ENCODE peak calls at places on chromosomes 12 and 14, in four cellular contexts. P, B, S and Q are unnamed samples. For H3K9me3, the result is how much of the 10 kb centered on the place peaks cover.

GRCh38 chr12:12686925-12687324 is 9.1 kb downstream of the GPR19 start:
- DNase-seq in P (no peak), B (no peak), S (no peak), Q (no peak)

GRCh38 chr12:120290541-120291312 is 976 bp downstream of the RNU4-2 start:
- DNase-seq in P (no peak), B (no peak), S (no peak), Q (peak)

GRCh38 chr12:123801573-123802178 is 39.6 kb downstream of the DNAH10 start:
- DNase-seq in P (no peak), B (no peak), S (no peak), Q (no peak)

GRCh38 chr12:69070319-69071090 is 137.5 kb upstream of the CPM start:
- DNase-seq in P (peak), B (peak), S (peak), Q (peak)

GRCh38 chr14:23559010-23559920 is 3.2 kb downstream of the THTPA start:
- DNase-seq in P (no peak), B (peak), S (peak), Q (no peak)

GRCh38 chr14:75933712-75934296 is 48.0 kb downstream of the TGFB3 start:
- DNase-seq in P (no peak), B (no peak), S (no peak), Q (no peak)

GRCh38 chr12:13258212-13258611 is 61.7 kb downstream of the EMP1 start:
- DNase-seq in P (no peak), B (no peak), S (no peak), Q (no peak)

GRCh38 chr12:90802727-90803126 is 152.2 kb downstream of the CCER1 start:
- DNase-seq in P (no peak), B (no peak), S (no peak), Q (no peak)

GRCh38 chr14:98136019-98136418 is 1136.0 kb downstream of the BCL11B start:
- DNase-seq in P (no peak), B (no peak), S (no peak), Q (no peak)

GRCh38 chr14:81122326-81122725 is 98.4 kb downstream of the GTF2A1 start:
- DNase-seq in P (no peak), B (no peak), S (no peak), Q (no peak)

GRCh38 chr14:102928412-102929348 is 6.2 kb downstream of the AMN start:
- DNase-seq in P (peak), B (peak), S (peak), Q (peak)

GRCh38 chr12:96497800-96498199 is 8.4 kb downstream of the CFAP54 start:
- DNase-seq in P (no peak), B (no peak), S (no peak), Q (no peak)

GRCh38 chr12:62653740-62654139 is 187.1 kb downstream of the MON2 start:
- DNase-seq in P (no peak), B (no peak), S (no peak), Q (no peak)

GRCh38 chr12:29309320-29309902 is 71.6 kb downstream of the ERGIC2 start:
- DNase-seq in P (no peak), B (no peak), S (peak), Q (no peak)

GRCh38 chr12:89138048-89138852 is 214.1 kb downstream of the DUSP6 start:
- DNase-seq in P (no peak), B (no peak), S (no peak), Q (no peak)

GRCh38 chr12:105317942-105318614 is 12.4 kb upstream of the C12orf75 start:
- DNase-seq in P (no peak), B (no peak), S (no peak), Q (no peak)

GRCh38 chr12:22627351-22627750 is 2.4 kb downstream of the ETNK1 start:
- DNase-seq in P (no peak), B (no peak), S (no peak), Q (no peak)

GRCh38 chr14:91906374-91906773 is 39.0 kb upstream of the TC2N start:
- DNase-seq in P (no peak), B (no peak), S (no peak), Q (no peak)

GRCh38 chr12:29901585-29901984 is 117.8 kb upstream of the TMTC1 start:
- DNase-seq in P (no peak), B (no peak), S (no peak), Q (no peak)

GRCh38 chr14:52080171-52080800 is 11.4 kb upstream of the NID2 start:
- DNase-seq in P (no peak), B (no peak), S (no peak), Q (peak)

GRCh38 chr14:74616507-74616906 is 4.5 kb upstream of the LTBP2 start:
- DNase-seq in P (no peak), B (no peak), S (no peak), Q (no peak)

GRCh38 chr12:119589087-119589486 is 4.5 kb upstream of the TMEM233 start:
- DNase-seq in P (no peak), B (no peak), S (no peak), Q (no peak)

GRCh38 chr12:21940972-21941521 is at the start of gene ABCC9:
- DNase-seq in P (peak), B (peak), S (peak), Q (peak)

GRCh38 chr14:58918066-58918465 is 270.4 kb upstream of the DAAM1 start:
- DNase-seq in P (no peak), B (no peak), S (no peak), Q (no peak)

GRCh38 chr12:1094714-1095113 is 103.7 kb downstream of the ERC1 start:
- DNase-seq in P (no peak), B (no peak), S (no peak), Q (no peak)

GRCh38 chr14:29788093-29788492 is 139.6 kb downstream of the PRKD1 start:
- DNase-seq in P (no peak), B (no peak), S (no peak), Q (no peak)

GRCh38 chr14:78399316-78399889 is 229.2 kb downstream of the NRXN3 start:
- DNase-seq in P (peak), B (no peak), S (peak), Q (no peak)

GRCh38 chr12:123390415-123391093 is 6.6 kb downstream of the KMT5A start:
- DNase-seq in P (no peak), B (no peak), S (no peak), Q (peak)

GRCh38 chr14:52716160-52716559 is 9.2 kb downstream of the PSMC6 start:
- DNase-seq in P (no peak), B (no peak), S (no peak), Q (no peak)

GRCh38 chr12:114263031-114263825 is 142.7 kb downstream of the TBX5 start:
- DNase-seq in P (no peak), B (no peak), S (no peak), Q (no peak)

GRCh38 chr14:84006643-84007137 is 1523.3 kb upstream of the FLRT2 start:
- DNase-seq in P (peak), B (no peak), S (peak), Q (peak)

GRCh38 chr14:33950320-33951182 is at the start of gene EGLN3:
- DNase-seq in P (peak), B (peak), S (peak), Q (peak)

GRCh38 chr12:57216014-57216891 is at the start of gene NXPH4:
- DNase-seq in P (no peak), B (peak), S (peak), Q (peak)

GRCh38 chr12:48681416-48681737 is 661 bp downstream of the KANSL2 start:
- DNase-seq in P (no peak), B (no peak), S (no peak), Q (no peak)

GRCh38 chr12:132825089-132825488 is 3.6 kb downstream of the GOLGA3 start:
- DNase-seq in P (no peak), B (no peak), S (no peak), Q (no peak)

GRCh38 chr12:45946435-45946834 is 43.9 kb downstream of the SCAF11 start:
- DNase-seq in P (no peak), B (no peak), S (no peak), Q (no peak)

GRCh38 chr14:45678163-45678562 is 425.2 kb upstream of the MIS18BP1 start:
- DNase-seq in P (no peak), B (no peak), S (no peak), Q (no peak)

GRCh38 chr14:70779667-70780066 is 29.6 kb downstream of the MAP3K9 start:
- DNase-seq in P (peak), B (peak), S (no peak), Q (peak)
- H3K4me3 ChIP-seq in P (no peak), B (no peak), S (no peak), Q (no peak)

GRCh38 chr14:54719406-54719805 is 152.5 kb downstream of the SAMD4A start:
- DNase-seq in P (no peak), B (no peak), S (no peak), Q (no peak)

GRCh38 chr14:54724123-54724522 is 157.2 kb downstream of the SAMD4A start:
- DNase-seq in P (no peak), B (no peak), S (no peak), Q (no peak)

GRCh38 chr14:54724772-54725325 is 157.9 kb downstream of the SAMD4A start:
- DNase-seq in P (no peak), B (no peak), S (no peak), Q (no peak)

GRCh38 chr14:54725998-54726397 is 159.1 kb downstream of the SAMD4A start:
- DNase-seq in P (no peak), B (no peak), S (no peak), Q (no peak)

DNA sequence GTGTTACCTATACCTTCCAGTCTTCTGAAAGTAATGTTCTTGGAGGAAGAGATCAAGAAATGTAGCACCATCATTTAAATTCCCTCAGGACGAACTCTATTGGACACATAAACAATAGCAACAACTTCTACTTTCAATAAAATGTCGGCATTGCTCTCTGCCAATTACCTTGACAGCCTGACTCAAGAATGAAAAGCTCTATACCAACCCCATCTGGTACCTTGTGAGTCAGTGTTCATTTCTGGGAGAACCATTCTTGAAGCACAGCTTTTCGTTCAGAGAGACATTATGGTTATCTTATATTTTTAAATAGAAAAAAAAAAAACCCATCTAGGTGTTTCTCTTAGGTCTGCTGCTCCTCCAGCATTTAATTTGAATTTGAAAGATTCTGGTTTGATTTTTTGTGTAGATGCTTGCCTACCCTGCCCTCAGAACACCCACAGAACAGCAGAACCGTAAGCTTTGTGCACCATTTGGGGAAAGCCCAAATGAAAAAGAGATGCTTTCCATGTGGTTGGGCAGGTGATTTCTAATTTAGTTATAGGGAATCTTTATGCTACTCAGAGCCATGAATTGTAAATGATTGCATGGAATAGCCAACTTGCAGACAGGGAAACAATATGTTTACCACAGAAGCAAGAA is 156.0 kb downstream of the SAMD4A start:
- DNase-seq in P (no peak), B (no peak), S (peak), Q (no peak)
- TF ChIP-seq CTCF in P (peak), B (peak), S (peak), Q (peak)

DNA sequence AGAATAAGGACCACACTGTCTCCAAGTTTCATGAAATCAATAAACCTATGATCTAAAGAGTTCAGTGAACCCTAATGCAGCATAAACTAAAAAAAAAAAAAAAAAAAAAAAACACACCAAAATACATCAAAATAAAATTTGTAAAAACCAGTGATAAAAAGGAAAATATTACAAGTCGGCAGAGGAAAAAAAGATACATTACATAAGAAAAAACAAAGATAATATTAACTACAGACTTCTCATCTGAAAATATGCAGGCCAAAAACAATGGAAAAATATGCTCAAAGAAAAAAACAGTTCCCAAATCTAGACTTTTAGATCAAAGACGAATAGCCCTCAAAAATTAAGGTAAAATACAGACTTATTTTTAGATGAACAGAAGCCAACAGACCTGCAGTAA is 27.6 kb downstream of the MED13L start:
- DNase-seq in P (no peak), B (no peak), S (no peak), Q (no peak)
- H3K9me3 ChIP-seq in P (under half), B (under half), S (under half), Q (under half)

DNA sequence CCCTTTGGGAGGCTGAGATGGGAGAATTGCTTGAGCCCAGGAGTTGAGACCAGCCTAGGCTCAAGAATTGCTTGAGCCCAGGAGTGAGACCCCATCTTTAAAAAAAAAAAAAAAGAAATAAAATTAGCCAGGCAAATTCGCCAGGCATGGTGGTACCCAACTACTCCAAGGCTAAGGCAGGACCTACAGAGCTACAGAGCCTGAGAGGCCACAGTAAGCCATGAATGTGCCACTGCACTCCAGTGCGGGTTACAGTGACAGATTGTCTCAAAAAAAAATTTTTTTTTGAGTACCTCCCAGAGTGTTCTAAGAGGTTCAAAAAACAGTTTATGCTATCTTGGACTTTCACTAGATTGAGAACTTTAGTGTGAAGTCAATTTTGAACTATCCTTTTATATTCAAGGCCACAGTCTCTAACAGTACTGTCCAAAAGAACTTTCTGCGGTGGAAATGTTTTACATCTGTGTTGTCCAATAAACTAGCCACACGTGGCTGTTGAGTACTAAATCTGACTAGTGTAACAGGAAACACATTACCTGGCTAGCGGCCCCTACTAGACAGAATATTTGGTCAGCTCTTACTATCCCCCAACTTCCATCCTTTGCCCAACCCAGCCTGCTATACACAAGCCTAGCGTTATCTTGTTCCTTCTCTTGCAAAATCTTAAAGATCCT is 2.4 kb downstream of the RPL36AL start:
- DNase-seq in P (no peak), B (no peak), S (no peak), Q (no peak)
- H3K4me3 ChIP-seq in P (no peak), B (no peak), S (no peak), Q (no peak)